ENCODE peak calls at places on chromosome 22, in nine cellular contexts. M, L, A, P, U, E, W, R and C are unnamed samples.

GRCh38 chr22:49545606-49546005 is 282.1 kb downstream of the BRD1 start:
- DNase-seq in R (no peak), W (no peak), M (no peak), L (no peak), U (no peak), A (no peak), E (no peak), P (no peak), C (no peak)

GRCh38 chr22:18085188-18085587 is 7.4 kb downstream of the PEX26 start:
- DNase-seq in M (no peak), P (no peak), W (no peak), U (no peak), E (no peak), L (no peak), R (peak; percentile 19), A (no peak), C (no peak)

GRCh38 chr22:25404556-25404922 is 159.9 kb upstream of the GRK3 start:
- DNase-seq in E (no peak), M (no peak), R (no peak), L (peak; percentile 69), U (no peak), P (no peak), A (no peak), W (no peak), C (no peak)

GRCh38 chr22:22450343-22450839 is 58.2 kb downstream of the ZNF280B start:
- DNase-seq in A (no peak), R (no peak), U (peak; percentile 55), P (no peak), E (no peak), M (peak; percentile 89), W (no peak), L (no peak), C (no peak)

GRCh38 chr22:50201191-50202129 is 649 bp downstream of the SELENOO start:
- DNase-seq in E (no peak), P (no peak), R (no peak), W (no peak), A (no peak), M (peak; percentile 35), L (no peak), U (peak; percentile 64), C (no peak)

GRCh38 chr22:33539902-33540751 is 380.1 kb downstream of the LARGE1 start:
- DNase-seq in U (peak; percentile 89), E (no peak), A (no peak), W (no peak), R (peak; percentile 7), M (no peak), P (peak; percentile 8), L (no peak), C (no peak)

GRCh38 chr22:11066458-11067285 is 4461.3 kb upstream of the OR11H1 start:
- DNase-seq in A (no peak), U (no peak), W (peak; percentile 16), L (peak; percentile 29), R (no peak), M (no peak), E (no peak), P (no peak), C (no peak)

GRCh38 chr22:20957118-20957690 is 9.9 kb upstream of the AIFM3 start:
- DNase-seq in L (peak; percentile 27), W (no peak), E (no peak), P (no peak), A (no peak), M (no peak), R (no peak), U (peak; percentile 40), C (no peak)

GRCh38 chr22:48624401-48624800 is 1203.3 kb downstream of the BRD1 start:
- DNase-seq in L (no peak), R (no peak), A (no peak), M (no peak), E (no peak), P (no peak), U (peak; percentile 5), W (no peak), C (no peak)

GRCh38 chr22:19105456-19105855 is 16.8 kb downstream of the DGCR2 start:
- DNase-seq in E (no peak), M (no peak), R (no peak), W (no peak), L (no peak), U (no peak), P (no peak), A (no peak), C (no peak)

GRCh38 chr22:19106886-19107729 is 15.1 kb downstream of the DGCR2 start:
- DNase-seq in L (no peak), M (no peak), P (no peak), W (no peak), A (no peak), E (no peak), R (no peak), U (no peak), C (no peak)

GRCh38 chr22:19107730-19108074 is 14.5 kb downstream of the DGCR2 start:
- DNase-seq in U (no peak), A (no peak), R (no peak), E (no peak), W (no peak), P (no peak), M (no peak), L (no peak), C (no peak)

GRCh38 chr22:19103881-19104821 is 18.1 kb downstream of the DGCR2 start:
- DNase-seq in W (no peak), E (no peak), R (no peak), A (no peak), M (no peak), P (no peak), U (peak; percentile 90), L (no peak), C (no peak)

GRCh38 chr22:19105867-19106802 is 16.1 kb downstream of the DGCR2 start:
- DNase-seq in M (peak; percentile 55), P (no peak), R (no peak), E (peak; percentile 59), L (peak; percentile 57), U (peak; percentile 37), A (no peak), W (no peak), C (no peak)
- TF ChIP-seq CTCF in M (peak; percentile 71), P (peak; percentile 51), R (peak; percentile 29), E (peak; percentile 67), L (peak; percentile 32), U (no peak), A (no peak), W (peak; percentile 28), C (peak; percentile 32)

GRCh38 chr22:28711820-28712777 is 29.5 kb downstream of the CHEK2 start:
- DNase-seq in M (no peak), E (no peak), L (no peak), W (no peak), R (peak; percentile 88), P (peak; percentile 81), A (no peak), U (peak; percentile 6), C (no peak)
- TF ChIP-seq CTCF in M (no peak), E (no peak), L (peak; percentile 37), W (no peak), R (peak; percentile 30), P (peak; percentile 29), A (no peak), U (no peak), C (no peak)

DNA sequence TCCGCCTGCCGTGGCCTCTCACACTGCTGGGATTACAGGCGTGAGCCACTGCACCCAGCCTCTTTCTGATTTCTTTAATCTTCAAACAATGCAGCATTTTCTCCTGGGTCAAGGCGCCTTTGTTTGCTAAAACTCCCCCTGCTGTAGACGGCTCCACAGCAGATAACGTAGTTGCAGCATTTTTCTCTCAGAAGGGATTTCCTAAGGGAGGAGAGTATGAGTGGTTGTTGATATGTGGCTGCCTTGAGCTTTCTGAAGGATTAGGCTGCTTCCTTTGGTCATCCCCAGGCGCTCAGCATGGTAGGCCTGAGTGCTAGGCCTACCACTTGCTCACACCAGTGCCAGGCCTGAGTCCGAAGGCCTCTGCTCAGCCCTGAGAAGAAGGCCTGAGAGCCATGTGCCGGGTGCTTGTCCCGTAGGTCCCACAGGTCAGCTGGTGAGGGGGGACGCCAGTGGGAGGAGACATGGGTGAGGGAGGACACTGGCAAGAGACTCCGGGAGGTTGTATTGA is 18.1 kb downstream of the SMARCB1 start:
- DNase-seq in P (no peak), A (no peak), W (no peak), U (no peak), M (peak; percentile 29), E (no peak), R (peak; percentile 70), L (no peak), C (no peak)
- TF ChIP-seq CTCF in P (no peak), A (no peak), W (no peak), U (no peak), M (peak; percentile 16), E (no peak), R (no peak), L (no peak), C (no peak)

GRCh38 chr22:19402642-19403191 is 28.8 kb downstream of the HIRA start:
- DNase-seq in E (no peak), U (no peak), L (no peak), P (no peak), A (no peak), R (no peak), M (no peak), W (no peak), C (no peak)
- TF ChIP-seq CTCF in E (no peak), U (no peak), L (no peak), P (no peak), A (no peak), R (no peak), M (no peak), W (no peak), C (no peak)

DNA sequence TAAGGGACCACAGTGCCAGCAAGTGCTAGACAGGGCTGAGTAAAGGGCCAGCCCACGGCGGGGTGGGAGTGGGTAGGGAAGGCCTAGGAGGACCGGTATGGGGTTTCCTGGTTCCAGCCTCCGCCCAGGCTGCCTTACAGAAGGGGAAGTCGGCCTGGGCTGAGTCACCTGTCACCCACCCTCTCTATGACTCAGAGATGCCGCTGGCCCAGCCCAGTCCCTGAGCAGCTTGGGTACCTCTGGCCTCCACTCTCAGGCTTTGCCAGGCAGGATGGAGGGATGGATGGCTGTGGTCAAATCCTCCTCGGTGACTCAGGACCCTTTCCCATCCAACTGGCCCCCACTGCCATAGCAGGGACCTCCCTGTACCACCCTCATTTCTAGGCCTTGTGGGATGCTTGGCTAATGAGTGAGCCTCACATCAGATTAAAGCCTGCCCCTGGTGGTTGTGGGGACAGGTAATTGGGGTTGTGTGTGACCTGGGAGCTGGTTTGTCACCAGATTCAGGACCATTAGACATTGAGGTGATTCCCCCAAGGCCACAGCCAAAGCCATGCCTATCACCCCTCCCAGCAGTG is 13.9 kb downstream of the SLC35E4 start:
- DNase-seq in U (peak; percentile 50), E (peak; percentile 32), R (peak; percentile 58), L (no peak), A (peak; percentile 30), M (no peak), P (peak; percentile 63), W (no peak), C (no peak)
- TF ChIP-seq CTCF in U (no peak), E (no peak), R (peak; percentile 18), L (peak; percentile 44), A (no peak), M (no peak), P (peak; percentile 25), W (no peak), C (no peak)

DNA sequence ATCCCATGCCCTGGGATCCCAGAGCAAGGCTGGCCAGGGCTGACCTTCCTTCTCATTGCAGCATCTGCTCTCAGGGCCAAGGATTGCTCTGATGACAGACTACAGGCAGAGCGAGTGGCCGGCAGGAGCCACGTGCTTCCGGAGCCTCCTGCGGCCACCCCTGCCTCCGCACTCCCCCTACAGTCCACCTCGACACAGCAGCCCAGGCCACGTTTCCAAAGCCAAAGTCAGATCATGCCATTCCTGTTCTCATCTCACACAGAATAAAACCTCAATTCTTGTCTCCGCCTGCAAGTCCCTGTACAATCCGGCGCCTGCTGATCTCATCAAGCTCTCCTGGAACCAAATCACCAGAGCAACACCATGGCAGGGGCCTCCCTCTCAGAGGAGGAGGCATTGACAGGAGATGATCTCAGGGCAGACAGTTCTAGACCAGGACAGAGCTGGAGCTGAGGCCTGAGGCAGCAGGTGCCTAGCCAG is 20.9 kb upstream of the UPK3A start:
- DNase-seq in E (no peak), U (peak; percentile 88), M (peak; percentile 65), A (no peak), L (peak; percentile 94), R (peak; percentile 88), W (no peak), P (peak; percentile 61), C (peak; percentile 58)
- TF ChIP-seq CTCF in E (no peak), U (peak; percentile 69), M (peak; percentile 64), A (peak; percentile 54), L (peak; percentile 72), R (peak; percentile 94), W (no peak), P (peak; percentile 96), C (peak; percentile 70)